ENCODE peak calls at places on chromosomes 1 and 21, in six cellular contexts. Z is A549; Q is K562; P is CD8-positive, alpha-beta memory T cell; J is testis; D is tibial nerve. V is an unnamed sample.

GRCh38 chr1:46248122-46248920 is 758 bp downstream of the RAD54L start:
- DNase-seq in Z (peak; percentile 30), Q (peak; percentile 74), P (peak; percentile 3), J (no peak), D (no peak), V (peak; percentile 86)

GRCh38 chr1:167617100-167617949 is 12.7 kb upstream of the RCSD1 start:
- DNase-seq in Z (peak; percentile 16), Q (peak; percentile 78), P (no peak), J (no peak), D (no peak), V (peak; percentile 94)

GRCh38 chr1:228996286-228996685 is 261.0 kb downstream of the RHOU start:
- DNase-seq in Z (no peak), Q (no peak), P (no peak), J (peak; percentile 47), D (no peak), V (no peak)

GRCh38 chr1:232969791-232970190 is 19.4 kb downstream of the NTPCR start:
- DNase-seq in Z (no peak), Q (no peak), P (no peak), J (no peak), D (no peak), V (no peak)

GRCh38 chr1:201748331-201748730 is 80.6 kb upstream of the IPO9 start:
- DNase-seq in Z (peak; percentile 43), Q (no peak), P (no peak), J (no peak), D (no peak), V (no peak)

GRCh38 chr1:242523968-242524570 is 428 bp downstream of the PLD5 start:
- DNase-seq in Z (peak; percentile 70), Q (peak; percentile 44), P (no peak), J (peak; percentile 73), D (no peak), V (no peak)

GRCh38 chr1:100253552-100253951 is 3.9 kb upstream of the DBT start:
- DNase-seq in Z (no peak), Q (no peak), P (no peak), J (no peak), D (no peak), V (no peak)

GRCh38 chr1:89089962-89090361 is 25.0 kb upstream of the GBP1 start:
- DNase-seq in Z (no peak), Q (no peak), P (no peak), J (no peak), D (no peak), V (no peak)

GRCh38 chr1:244067893-244068292 is 16.8 kb downstream of the ZBTB18 start:
- DNase-seq in Z (no peak), Q (no peak), P (no peak), J (no peak), D (no peak), V (no peak)

GRCh38 chr1:67978988-67979516 is 71.4 kb downstream of the DIRAS3 start:
- DNase-seq in Z (peak; percentile 92), Q (no peak), P (no peak), J (no peak), D (no peak), V (no peak)

GRCh38 chr1:55632906-55633305 is 417.7 kb upstream of the USP24 start:
- DNase-seq in Z (no peak), Q (no peak), P (no peak), J (no peak), D (no peak), V (no peak)

GRCh38 chr1:198185759-198186158 is 29.0 kb downstream of the NEK7 start:
- DNase-seq in Z (no peak), Q (no peak), P (no peak), J (no peak), D (no peak), V (no peak)

GRCh38 chr21:35265170-35265877 is 216.2 kb upstream of the RUNX1 start:
- DNase-seq in Z (peak; percentile 64), Q (no peak), P (no peak), J (no peak), D (no peak), V (no peak)

GRCh38 chr1:19622204-19622603 is 21.9 kb upstream of the NBL1 start:
- DNase-seq in Z (no peak), Q (no peak), P (no peak), J (no peak), D (no peak), V (no peak)

GRCh38 chr1:22055463-22055862 is 3.0 kb downstream of the CDC42 start:
- DNase-seq in Z (no peak), Q (no peak), P (no peak), J (no peak), D (no peak), V (no peak)

GRCh38 chr1:22056043-22056442 is 3.5 kb downstream of the CDC42 start:
- DNase-seq in Z (no peak), Q (no peak), P (no peak), J (no peak), D (no peak), V (no peak)

GRCh38 chr1:22057861-22058260 is 5.4 kb downstream of the CDC42 start:
- DNase-seq in Z (no peak), Q (no peak), P (no peak), J (no peak), D (no peak), V (no peak)

GRCh38 chr1:22053861-22054770 is 1.6 kb downstream of the CDC42 start:
- DNase-seq in Z (no peak), Q (no peak), P (no peak), J (peak; percentile 34), D (no peak), V (no peak)

DNA sequence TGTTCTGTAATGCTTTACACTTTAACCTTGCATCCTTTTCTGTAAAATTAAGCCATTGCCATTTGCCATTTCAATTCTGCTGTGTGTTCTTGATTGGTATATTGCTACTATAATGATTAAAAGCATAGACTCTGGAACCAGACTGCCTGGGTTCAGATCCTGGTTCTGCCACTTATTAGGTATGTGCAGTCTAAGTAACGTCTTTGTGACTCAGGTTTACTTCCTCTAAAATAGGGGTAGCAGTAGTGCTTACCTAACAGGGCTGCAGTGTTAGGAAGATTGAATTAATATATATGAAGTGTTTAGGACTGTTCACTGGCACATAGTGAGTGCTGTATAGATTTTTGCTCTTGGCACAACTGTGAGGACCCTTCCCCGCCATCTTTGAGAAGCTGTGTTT is 4.4 kb downstream of the CDC42 start:
- DNase-seq in Z (no peak), Q (no peak), P (no peak), J (no peak), D (no peak), V (no peak)
- H3K4me1 ChIP-seq in Z (peaks cover 18% of the 10 kb centered on the region), Q (peaks cover 16% of the 10 kb centered on the region), P (peaks cover 73% of the 10 kb centered on the region), J (peaks cover 42% of the 10 kb centered on the region), D (no peaks in the 10 kb centered on the region), V (peaks cover 43% of the 10 kb centered on the region)

GRCh38 chr1:8474369-8474768 is 156.5 kb downstream of the SLC45A1 start:
- DNase-seq in Z (no peak), Q (no peak), P (no peak), J (no peak), D (no peak), V (no peak)

GRCh38 chr1:8476021-8476420 is 158.1 kb downstream of the SLC45A1 start:
- DNase-seq in Z (no peak), Q (no peak), P (no peak), J (no peak), D (no peak), V (no peak)

GRCh38 chr1:8478566-8478965 is 160.7 kb downstream of the SLC45A1 start:
- DNase-seq in Z (no peak), Q (no peak), P (no peak), J (no peak), D (no peak), V (no peak)

GRCh38 chr1:8477983-8478362 is 160.1 kb downstream of the SLC45A1 start:
- DNase-seq in Z (no peak), Q (no peak), P (no peak), J (no peak), D (no peak), V (no peak)

DNA sequence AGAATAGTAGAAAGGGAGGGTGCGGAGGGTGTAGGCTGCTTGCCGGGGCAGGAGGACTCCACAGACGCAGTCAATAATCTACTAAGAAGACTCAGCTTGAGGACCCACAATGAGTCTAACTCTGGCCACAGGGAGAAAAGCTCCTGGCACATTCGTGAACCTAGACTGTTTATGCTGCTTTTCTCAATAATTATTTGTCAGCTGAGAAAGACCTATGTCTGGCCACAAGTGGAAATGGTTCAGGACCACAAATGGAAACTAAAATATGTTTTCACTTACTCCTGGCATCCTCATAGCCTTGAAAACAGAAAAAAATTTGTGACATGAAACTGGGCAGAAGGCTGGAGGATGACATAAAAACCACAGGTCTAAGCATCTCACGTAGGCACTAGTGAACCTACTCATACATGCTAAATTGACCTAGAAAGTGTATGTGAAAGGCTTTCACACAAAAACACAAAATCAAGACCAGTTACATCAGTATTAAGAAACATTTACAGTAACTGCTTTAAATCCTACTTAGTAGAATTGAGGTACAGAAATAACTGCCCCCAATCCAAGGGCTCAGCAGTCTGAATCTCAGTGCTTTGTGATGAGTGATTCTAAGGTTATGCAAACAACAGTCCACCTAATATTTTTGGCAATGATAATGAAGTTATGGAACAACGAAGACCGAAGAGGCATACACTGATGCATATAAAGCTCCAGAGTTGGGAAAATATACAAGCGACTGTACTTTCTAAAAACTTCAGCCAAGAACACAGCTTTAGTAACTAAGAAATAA is 159.5 kb downstream of the SLC45A1 start:
- DNase-seq in Z (no peak), Q (no peak), P (no peak), J (no peak), D (no peak), V (no peak)
- H3K4me1 ChIP-seq in Z (peaks cover 30% of the 10 kb centered on the region), Q (no peaks in the 10 kb centered on the region), P (peaks cover 14% of the 10 kb centered on the region), J (peaks cover 8% of the 10 kb centered on the region), D (no peaks in the 10 kb centered on the region), V (peaks cover 47% of the 10 kb centered on the region)

DNA sequence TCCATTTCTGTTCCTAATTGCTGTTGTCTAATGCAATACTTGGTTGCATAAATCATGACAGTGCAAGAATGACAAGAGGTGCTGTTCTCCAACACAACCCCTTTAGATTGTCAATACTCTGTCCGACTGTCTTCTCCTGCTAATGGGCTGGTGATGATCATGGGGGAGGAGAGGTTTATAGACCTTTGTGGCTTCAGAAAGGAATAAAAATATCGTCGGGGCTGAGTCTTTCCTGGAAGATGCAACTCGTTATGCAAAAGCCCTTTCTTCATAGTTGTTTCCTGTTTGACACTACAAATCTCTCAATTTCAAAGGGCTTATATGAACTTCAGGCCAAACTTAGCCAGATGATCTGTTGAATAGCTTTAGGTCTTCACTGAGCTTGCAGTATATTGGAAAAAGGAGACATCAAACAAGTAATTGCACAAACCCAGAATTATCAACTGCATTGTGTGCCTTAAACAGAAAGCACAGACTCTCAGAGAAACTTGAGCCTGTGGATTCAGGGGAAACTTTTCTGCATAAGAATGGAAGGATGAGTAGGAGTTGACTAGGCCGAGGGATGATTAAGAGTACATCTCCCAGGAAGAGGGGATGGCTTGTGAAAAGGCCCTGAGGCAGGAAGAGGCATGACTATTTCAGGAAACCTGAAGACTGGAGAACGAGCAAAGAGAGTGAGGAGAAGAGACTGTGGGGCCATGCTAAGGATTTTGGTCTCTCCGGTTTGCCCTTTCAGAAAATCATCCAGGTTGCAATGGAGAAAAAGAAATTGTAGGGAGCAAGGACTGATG is 107.6 kb downstream of the TSEN15 start:
- DNase-seq in Z (no peak), Q (no peak), P (no peak), J (no peak), D (no peak), V (no peak)
- H3K4me1 ChIP-seq in Z (no peaks in the 10 kb centered on the region), Q (no peaks in the 10 kb centered on the region), P (no peaks in the 10 kb centered on the region), J (no peaks in the 10 kb centered on the region), D (no peaks in the 10 kb centered on the region), V (peaks cover 8% of the 10 kb centered on the region)

GRCh38 chr21:44881586-44881939 is 8.1 kb upstream of the PTTG1IP start:
- DNase-seq in Z (no peak), Q (no peak), P (no peak), J (no peak), D (no peak), V (no peak)
- H3K4me1 ChIP-seq in Z (peaks cover 28% of the 10 kb centered on the region), Q (peaks cover 24% of the 10 kb centered on the region), P (peaks cover 24% of the 10 kb centered on the region), J (peaks cover 20% of the 10 kb centered on the region), D (no peaks in the 10 kb centered on the region), V (peaks cover 33% of the 10 kb centered on the region)

GRCh38 chr1:209511169-209511568 is 72.3 kb upstream of the CAMK1G start:
- DNase-seq in Z (no peak), Q (no peak), P (no peak), J (no peak), D (no peak), V (no peak)
- H3K4me1 ChIP-seq in Z (no peaks in the 10 kb centered on the region), Q (no peaks in the 10 kb centered on the region), P (no peaks in the 10 kb centered on the region), J (no peaks in the 10 kb centered on the region), D (no peaks in the 10 kb centered on the region), V (no peaks in the 10 kb centered on the region)

V was measured in Karpas-422.